ENCODE peak calls at places on chromosomes 4 and X, in six cellular contexts. O is astrocyte of the spinal cord, L is transverse colon, X is lower leg skin, N is upper lobe of right lung, S is breast epithelium. J is an unnamed sample.

GRCh38 chrX:10158279-10158939 is 1.6 kb downstream of the CLCN4 start:
- DNase-seq in S (no peak), L (no peak), N (peak; percentile 66), O (no peak), X (no peak), J (no peak)

GRCh38 chr4:85498068-85498733 is 23.3 kb downstream of the ARHGAP24 start:
- DNase-seq in N (peak; percentile 72), X (peak; percentile 42), S (no peak), O (peak; percentile 63), L (peak; percentile 40), J (peak; percentile 92)

GRCh38 chrX:107766470-107767140 is 9.0 kb downstream of the TSC22D3 start:
- DNase-seq in N (no peak), L (peak; percentile 25), S (no peak), O (peak; percentile 52), X (no peak), J (peak; percentile 88)

GRCh38 chr4:55157559-55158277 is 32.3 kb upstream of the KDR start:
- DNase-seq in S (no peak), N (no peak), O (no peak), X (no peak), L (no peak), J (no peak)

GRCh38 chrX:48854898-48855297 is 19.5 kb upstream of the PCSK1N start:
- DNase-seq in X (no peak), N (no peak), S (no peak), O (no peak), L (no peak), J (no peak)

GRCh38 chrX:10176121-10177003 is 19.6 kb downstream of the CLCN4 start:
- DNase-seq in O (no peak), L (no peak), S (no peak), X (no peak), N (no peak), J (no peak)

GRCh38 chrX:111376897-111377601 is 34.9 kb downstream of the DCX start:
- DNase-seq in X (no peak), O (no peak), L (no peak), N (no peak), S (no peak), J (no peak)

GRCh38 chrX:134181261-134181660 is 55.7 kb upstream of the CCDC160 start:
- DNase-seq in X (no peak), S (no peak), L (no peak), N (no peak), O (no peak), J (no peak)

GRCh38 chr4:82044141-82044993 is 329.4 kb downstream of the HNRNPD start:
- DNase-seq in N (peak; percentile 90), S (peak; percentile 54), L (peak; percentile 38), O (peak; percentile 53), X (peak; percentile 19), J (peak; percentile 24)

DNA sequence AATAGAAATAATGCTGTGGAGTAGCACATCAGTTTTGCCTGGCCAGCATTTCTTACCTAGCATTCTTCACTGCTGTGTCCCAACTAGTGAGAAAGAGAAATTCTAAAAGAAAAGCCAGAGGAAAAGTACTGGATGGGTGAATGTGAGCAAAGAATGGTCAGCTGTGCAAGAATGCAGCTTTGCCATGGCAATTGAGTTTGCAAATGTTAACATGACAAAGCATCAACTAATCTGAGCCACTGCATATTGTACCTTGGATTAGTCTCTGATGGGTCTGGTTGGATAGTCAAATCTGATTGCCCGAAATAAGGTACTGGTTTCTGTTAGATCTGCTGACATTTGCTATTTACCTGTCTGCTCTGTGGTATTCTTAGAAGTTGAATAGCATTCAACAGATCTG is 38.7 kb downstream of the ADD1 start:
- DNase-seq in X (no peak), L (no peak), N (no peak), S (no peak), O (no peak), J (no peak)
- H3K4me3 ChIP-seq in X (no peak overlapping the region), L (no peak overlapping the region), N (no peak overlapping the region), S (no peak overlapping the region), O (no peak overlapping the region), J (no peak overlapping the region)

GRCh38 chr4:73944061-73944875 is 37.6 kb downstream of the PF4 start:
- DNase-seq in L (peak; percentile 30), S (no peak), N (peak; percentile 75), O (peak; percentile 16), X (no peak), J (peak; percentile 29)
- H3K4me3 ChIP-seq in L (no peak overlapping the region), S (peak overlapping the region; percentile 63), N (peak overlapping the region; percentile 38), O (peak overlapping the region; percentile 50), X (no peak overlapping the region), J (peak overlapping the region; percentile 55)

GRCh38 chrX:124736553-124737240 is 390.3 kb downstream of the SH2D1A start:
- DNase-seq in X (no peak), L (no peak), S (no peak), N (no peak), O (no peak), J (no peak)
- H3K4me3 ChIP-seq in X (no peak overlapping the region), L (no peak overlapping the region), S (no peak overlapping the region), N (no peak overlapping the region), O (no peak overlapping the region), J (no peak overlapping the region)

DNA sequence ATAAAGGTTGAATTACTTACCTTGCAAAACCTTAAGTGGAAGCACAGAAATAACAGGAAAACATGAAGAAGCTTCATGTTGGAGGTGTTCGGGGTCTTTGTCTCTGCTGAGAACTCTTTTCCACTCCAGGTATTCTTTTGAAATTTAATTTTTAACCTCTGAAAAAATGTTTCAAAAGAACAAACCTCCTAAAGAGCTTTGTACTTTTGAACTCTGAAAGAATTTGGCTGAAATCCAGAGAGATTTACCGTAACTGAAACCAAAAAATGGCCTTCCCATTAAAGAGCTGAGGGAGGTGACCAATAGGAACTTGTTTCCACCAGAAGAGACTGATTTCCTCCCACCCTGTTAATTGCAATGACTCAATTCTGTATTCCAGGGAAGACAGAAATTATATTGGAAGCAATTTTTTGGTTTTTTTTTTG is at the start of gene CFI:
- DNase-seq in O (peak; percentile 86), N (no peak), L (no peak), S (no peak), X (no peak), J (peak; percentile 72)
- H3K4me3 ChIP-seq in O (peak within 1 kb of the TSS; percentile 36), N (peak within 1 kb of the TSS; percentile 43), L (no peak within 1 kb of the TSS), S (peak within 1 kb of the TSS; percentile 51), X (no peak within 1 kb of the TSS), J (no peak within 1 kb of the TSS)

DNA sequence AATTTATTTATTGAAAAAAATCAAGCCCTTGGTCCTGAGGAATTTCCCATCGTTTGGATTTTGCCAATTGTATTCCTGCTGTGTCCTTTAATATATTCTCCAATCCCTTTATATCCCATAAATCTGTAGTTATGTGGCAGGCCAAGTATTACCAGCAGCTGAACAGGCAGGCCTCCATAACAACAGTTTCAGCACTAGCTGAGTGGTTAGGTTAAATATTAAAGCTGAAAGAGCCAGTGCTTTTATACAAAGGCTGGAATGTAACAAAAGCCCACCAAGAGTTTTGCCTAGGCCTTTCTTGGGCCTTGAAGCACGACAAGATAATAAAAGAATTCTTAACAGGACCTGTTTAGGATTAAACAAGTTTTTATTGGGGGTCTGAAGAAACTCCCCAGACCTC is 366.6 kb upstream of the GALNT7 start:
- DNase-seq in N (no peak), O (no peak), L (no peak), S (no peak), X (no peak), J (no peak)
- H3K4me3 ChIP-seq in N (no peak overlapping the region), O (no peak overlapping the region), L (no peak overlapping the region), S (no peak overlapping the region), X (no peak overlapping the region), J (no peak overlapping the region)

GRCh38 chrX:118503260-118504041 is 7.8 kb downstream of the DOCK11 start:
- DNase-seq in N (no peak), S (no peak), X (no peak), O (no peak), L (no peak), J (no peak)

GRCh38 chrX:118508221-118508620 is 12.6 kb downstream of the DOCK11 start:
- DNase-seq in S (no peak), N (no peak), O (no peak), X (no peak), L (no peak), J (no peak)

GRCh38 chrX:118508690-118509089 is 13.1 kb downstream of the DOCK11 start:
- DNase-seq in X (no peak), S (no peak), L (no peak), N (no peak), O (no peak), J (no peak)

GRCh38 chrX:118510076-118510475 is 14.5 kb downstream of the DOCK11 start:
- DNase-seq in N (no peak), X (no peak), S (no peak), L (peak; percentile 16), O (no peak), J (no peak)

GRCh38 chrX:118507766-118508165 is 12.2 kb downstream of the DOCK11 start:
- DNase-seq in L (no peak), N (no peak), O (no peak), S (no peak), X (no peak), J (peak; percentile 55)
- H3K4me3 ChIP-seq in L (no peak overlapping the region), N (no peak overlapping the region), O (no peak overlapping the region), S (no peak overlapping the region), X (no peak overlapping the region), J (no peak overlapping the region)

J was measured in fibroblast of mammary gland.